ENCODE peak calls at places on chromosomes 3 and 15, in seven cellular contexts. One of them, this sample, is unnamed.

GRCh38 chr3:128317698-128318231 is 148.9 kb downstream of the DNAJB8 start:
- DNase-seq in stomach: peak
- DNase-seq in tibial nerve: no peak
- DNase-seq in heart left ventricle: no peak
- DNase-seq in breast epithelium: no peak
- DNase-seq in IMR-90: no peak
- DNase-seq in testis: peak
- DNase-seq in this sample: no peak

GRCh38 chr3:53978386-53978785 is 86.7 kb upstream of the SELENOK start:
- DNase-seq in testis: no peak
- DNase-seq in stomach: no peak
- DNase-seq in heart left ventricle: no peak
- DNase-seq in tibial nerve: no peak
- DNase-seq in IMR-90: no peak
- DNase-seq in breast epithelium: no peak
- DNase-seq in this sample: no peak

GRCh38 chr3:52014613-52015012 is 18.9 kb upstream of the RPL29 start:
- DNase-seq in stomach: no peak
- DNase-seq in breast epithelium: no peak
- DNase-seq in heart left ventricle: no peak
- DNase-seq in testis: no peak
- DNase-seq in tibial nerve: no peak
- DNase-seq in IMR-90: no peak
- DNase-seq in this sample: no peak

GRCh38 chr3:188271226-188271894 is 117.4 kb downstream of the LPP start:
- DNase-seq in stomach: no peak
- DNase-seq in heart left ventricle: no peak
- DNase-seq in testis: no peak
- DNase-seq in tibial nerve: no peak
- DNase-seq in IMR-90: no peak
- DNase-seq in breast epithelium: no peak
- DNase-seq in this sample: no peak

GRCh38 chr15:68731318-68731897 is 89.3 kb downstream of the ANP32A start:
- DNase-seq in heart left ventricle: no peak
- DNase-seq in tibial nerve: no peak
- DNase-seq in IMR-90: no peak
- DNase-seq in testis: no peak
- DNase-seq in stomach: no peak
- DNase-seq in breast epithelium: no peak
- DNase-seq in this sample: no peak

GRCh38 chr3:36992806-36993325 is at the start of gene EPM2AIP1:
- DNase-seq in stomach: no peak
- DNase-seq in heart left ventricle: peak
- DNase-seq in tibial nerve: no peak
- DNase-seq in testis: peak
- DNase-seq in breast epithelium: no peak
- DNase-seq in IMR-90: no peak
- DNase-seq in this sample: peak

GRCh38 chr3:125128861-125129501 is 73.2 kb upstream of the HEG1 start:
- DNase-seq in breast epithelium: no peak
- DNase-seq in heart left ventricle: no peak
- DNase-seq in tibial nerve: no peak
- DNase-seq in stomach: no peak
- DNase-seq in testis: no peak
- DNase-seq in IMR-90: peak
- DNase-seq in this sample: no peak

GRCh38 chr15:37101634-37102314 is 1.4 kb upstream of the MEIS2 start:
- DNase-seq in stomach: peak
- DNase-seq in heart left ventricle: peak
- DNase-seq in testis: peak
- DNase-seq in IMR-90: peak
- DNase-seq in tibial nerve: peak
- DNase-seq in breast epithelium: peak
- DNase-seq in this sample: peak

GRCh38 chr3:113648524-113648923 is 47.9 kb downstream of the USF3 start:
- DNase-seq in heart left ventricle: no peak
- DNase-seq in IMR-90: no peak
- DNase-seq in breast epithelium: no peak
- DNase-seq in testis: no peak
- DNase-seq in tibial nerve: no peak
- DNase-seq in stomach: no peak
- DNase-seq in this sample: no peak

GRCh38 chr3:16513141-16514020 is at the start of gene RFTN1:
- DNase-seq in breast epithelium: no peak
- DNase-seq in tibial nerve: peak
- DNase-seq in heart left ventricle: peak
- DNase-seq in testis: peak
- DNase-seq in stomach: peak
- DNase-seq in IMR-90: peak
- DNase-seq in this sample: peak

GRCh38 chr3:133851266-133851906 is 44.3 kb downstream of the RAB6B start:
- DNase-seq in testis: no peak
- DNase-seq in heart left ventricle: no peak
- DNase-seq in stomach: no peak
- DNase-seq in IMR-90: no peak
- DNase-seq in breast epithelium: no peak
- DNase-seq in tibial nerve: no peak
- DNase-seq in this sample: no peak
- TF ChIP-seq POLR2A in testis: no peak
- TF ChIP-seq POLR2A in heart left ventricle: no peak
- TF ChIP-seq POLR2A in stomach: no peak
- TF ChIP-seq POLR2A in IMR-90: no peak
- TF ChIP-seq POLR2A in breast epithelium: no peak
- TF ChIP-seq POLR2A in tibial nerve: no peak
- TF ChIP-seq POLR2A in this sample: no peak

GRCh38 chr15:41493205-41493901 is at the start of gene ITPKA:
- DNase-seq in testis: peak
- DNase-seq in IMR-90: peak
- DNase-seq in tibial nerve: peak
- DNase-seq in stomach: peak
- DNase-seq in heart left ventricle: peak
- DNase-seq in breast epithelium: peak
- DNase-seq in this sample: peak
- TF ChIP-seq POLR2A in testis: no peak
- TF ChIP-seq POLR2A in IMR-90: no peak
- TF ChIP-seq POLR2A in tibial nerve: no peak
- TF ChIP-seq POLR2A in stomach: no peak
- TF ChIP-seq POLR2A in heart left ventricle: no peak
- TF ChIP-seq POLR2A in breast epithelium: no peak
- TF ChIP-seq POLR2A in this sample: peak

GRCh38 chr15:75452364-75452967 is 976 bp upstream of the SIN3A start:
- DNase-seq in IMR-90: peak
- DNase-seq in tibial nerve: peak
- DNase-seq in stomach: peak
- DNase-seq in heart left ventricle: peak
- DNase-seq in testis: peak
- DNase-seq in breast epithelium: peak
- DNase-seq in this sample: peak
- TF ChIP-seq POLR2A in IMR-90: peak
- TF ChIP-seq POLR2A in tibial nerve: peak
- TF ChIP-seq POLR2A in stomach: no peak
- TF ChIP-seq POLR2A in heart left ventricle: no peak
- TF ChIP-seq POLR2A in testis: no peak
- TF ChIP-seq POLR2A in breast epithelium: peak
- TF ChIP-seq POLR2A in this sample: no peak

DNA sequence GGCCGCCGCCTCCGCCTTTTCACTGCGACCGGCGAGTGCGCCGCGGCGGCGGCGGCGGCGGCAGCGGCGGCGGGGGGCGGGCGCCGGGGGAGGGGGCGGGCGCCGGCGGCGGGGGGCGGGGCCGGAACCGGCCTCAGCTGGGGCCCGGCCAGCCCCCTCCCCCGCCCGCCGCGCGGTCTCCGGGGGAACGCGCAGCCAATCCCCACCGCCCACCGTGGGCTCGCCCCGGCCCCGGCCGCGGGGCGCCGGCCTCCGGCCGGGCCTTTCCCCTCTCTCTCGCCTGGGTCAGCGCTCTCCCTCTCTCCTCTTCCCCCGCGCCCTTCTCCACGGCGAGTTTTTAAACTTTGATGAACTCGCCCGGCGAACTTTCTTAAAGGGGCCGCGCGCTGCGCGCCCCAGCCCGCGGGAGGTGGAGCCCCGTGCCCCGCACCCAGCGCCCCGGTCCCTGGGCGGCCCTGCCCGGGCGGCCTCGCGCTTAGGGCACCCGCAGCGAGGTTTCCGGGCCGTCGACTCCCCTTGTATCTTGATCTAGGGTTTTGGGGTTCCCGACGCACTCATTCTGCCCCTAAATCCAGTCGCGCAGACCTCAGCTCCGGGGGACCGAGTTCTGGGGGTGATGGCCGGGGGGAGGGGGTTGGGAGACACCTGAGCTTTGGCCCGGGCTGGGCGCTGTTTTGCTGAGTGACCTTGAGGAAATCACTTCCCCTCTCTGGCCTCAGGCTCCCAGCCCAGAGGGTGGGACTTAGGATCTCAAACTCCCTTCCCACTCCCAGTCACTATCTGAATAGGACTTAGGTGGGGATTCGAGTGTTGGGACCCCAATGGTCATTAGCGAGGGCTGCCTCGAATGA is at the start of gene RBPMS2:
- DNase-seq in tibial nerve: peak
- DNase-seq in heart left ventricle: peak
- DNase-seq in IMR-90: peak
- DNase-seq in testis: peak
- DNase-seq in stomach: peak
- DNase-seq in breast epithelium: no peak
- DNase-seq in this sample: peak
- TF ChIP-seq POLR2A in tibial nerve: no peak
- TF ChIP-seq POLR2A in heart left ventricle: no peak
- TF ChIP-seq POLR2A in IMR-90: no peak
- TF ChIP-seq POLR2A in testis: no peak
- TF ChIP-seq POLR2A in stomach: no peak
- TF ChIP-seq POLR2A in breast epithelium: no peak
- TF ChIP-seq POLR2A in this sample: no peak

GRCh38 chr3:48188266-48189201 is at the start of gene CDC25A:
- DNase-seq in IMR-90: peak
- DNase-seq in heart left ventricle: peak
- DNase-seq in breast epithelium: peak
- DNase-seq in tibial nerve: peak
- DNase-seq in stomach: peak
- DNase-seq in testis: peak
- DNase-seq in this sample: peak
- TF ChIP-seq POLR2A in IMR-90: peak
- TF ChIP-seq POLR2A in heart left ventricle: no peak
- TF ChIP-seq POLR2A in breast epithelium: no peak
- TF ChIP-seq POLR2A in tibial nerve: no peak
- TF ChIP-seq POLR2A in stomach: no peak
- TF ChIP-seq POLR2A in testis: no peak
- TF ChIP-seq POLR2A in this sample: peak

This sample was measured in H54.